ENCODE peak calls at places on chromosomes 11 and 22, in five cellular contexts. One of them, this sample, is unnamed. For H3K27me3 and H3K4me1, the result is how much of the 10 kb centered on the place peaks cover.

GRCh38 chr22:37353839-37354238 is 71.5 kb downstream of the CYTH4 start:
- DNase-seq in CD8-positive, alpha-beta T cell: no peak
- DNase-seq in Caco-2: no peak
- DNase-seq in breast epithelium: no peak
- DNase-seq in hepatocyte: no peak
- DNase-seq in this sample: no peak

GRCh38 chr11:67404515-67405195 is 772 bp downstream of the TBC1D10C start:
- DNase-seq in CD8-positive, alpha-beta T cell: peak
- DNase-seq in Caco-2: no peak
- DNase-seq in breast epithelium: no peak
- DNase-seq in hepatocyte: no peak
- DNase-seq in this sample: peak

GRCh38 chr11:71250512-71251158 is 1.7 kb downstream of the SHANK2 start:
- DNase-seq in CD8-positive, alpha-beta T cell: no peak
- DNase-seq in Caco-2: no peak
- DNase-seq in breast epithelium: peak
- DNase-seq in hepatocyte: no peak
- DNase-seq in this sample: peak

GRCh38 chr11:24679686-24680318 is 182.9 kb downstream of the LUZP2 start:
- DNase-seq in CD8-positive, alpha-beta T cell: no peak
- DNase-seq in Caco-2: no peak
- DNase-seq in breast epithelium: no peak
- DNase-seq in hepatocyte: no peak
- DNase-seq in this sample: no peak

GRCh38 chr11:23727821-23728220 is 769.0 kb upstream of the LUZP2 start:
- DNase-seq in CD8-positive, alpha-beta T cell: no peak
- DNase-seq in Caco-2: no peak
- DNase-seq in breast epithelium: no peak
- DNase-seq in hepatocyte: peak
- DNase-seq in this sample: no peak

GRCh38 chr11:106280041-106280440 is 202.6 kb downstream of the AASDHPPT start:
- DNase-seq in CD8-positive, alpha-beta T cell: no peak
- DNase-seq in Caco-2: no peak
- DNase-seq in breast epithelium: no peak
- DNase-seq in hepatocyte: no peak
- DNase-seq in this sample: no peak

GRCh38 chr11:28566643-28567042 is 458.5 kb downstream of the METTL15 start:
- DNase-seq in CD8-positive, alpha-beta T cell: no peak
- DNase-seq in Caco-2: peak
- DNase-seq in breast epithelium: no peak
- DNase-seq in hepatocyte: peak
- DNase-seq in this sample: no peak

GRCh38 chr11:35282226-35282882 is 137.0 kb downstream of the SLC1A2 start:
- DNase-seq in CD8-positive, alpha-beta T cell: no peak
- DNase-seq in Caco-2: no peak
- DNase-seq in breast epithelium: no peak
- DNase-seq in hepatocyte: peak
- DNase-seq in this sample: no peak

GRCh38 chr11:113997473-113997872 is 22.6 kb downstream of the HTR3A start:
- DNase-seq in CD8-positive, alpha-beta T cell: no peak
- DNase-seq in Caco-2: no peak
- DNase-seq in breast epithelium: no peak
- DNase-seq in hepatocyte: no peak
- DNase-seq in this sample: no peak
- H3K27me3 ChIP-seq in CD8-positive, alpha-beta T cell: under half
- H3K27me3 ChIP-seq in Caco-2: under half
- H3K27me3 ChIP-seq in breast epithelium: under half
- H3K27me3 ChIP-seq in hepatocyte: under half
- H3K27me3 ChIP-seq in this sample: under half

DNA sequence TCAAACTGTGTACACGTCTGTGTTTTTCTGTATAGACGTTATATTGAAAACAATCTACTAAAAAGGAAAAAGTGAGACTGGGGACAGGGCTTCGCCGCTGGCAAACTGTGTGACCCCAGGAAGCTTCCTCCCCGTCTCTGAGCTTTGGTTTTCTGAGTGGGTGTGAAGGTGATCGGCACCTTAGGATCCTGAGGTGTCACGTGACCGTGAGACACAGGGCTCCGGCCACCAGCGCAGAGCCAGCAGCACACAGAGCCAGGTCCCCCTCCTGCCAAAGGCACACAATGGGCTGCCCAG is 32.0 kb downstream of the KIAA0930 start:
- DNase-seq in CD8-positive, alpha-beta T cell: no peak
- DNase-seq in Caco-2: no peak
- DNase-seq in breast epithelium: no peak
- DNase-seq in hepatocyte: no peak
- DNase-seq in this sample: no peak
- H3K4me1 ChIP-seq in CD8-positive, alpha-beta T cell: under half
- H3K4me1 ChIP-seq in Caco-2: under half
- H3K4me1 ChIP-seq in breast epithelium: under half
- H3K4me1 ChIP-seq in hepatocyte: under half
- H3K4me1 ChIP-seq in this sample: under half

DNA sequence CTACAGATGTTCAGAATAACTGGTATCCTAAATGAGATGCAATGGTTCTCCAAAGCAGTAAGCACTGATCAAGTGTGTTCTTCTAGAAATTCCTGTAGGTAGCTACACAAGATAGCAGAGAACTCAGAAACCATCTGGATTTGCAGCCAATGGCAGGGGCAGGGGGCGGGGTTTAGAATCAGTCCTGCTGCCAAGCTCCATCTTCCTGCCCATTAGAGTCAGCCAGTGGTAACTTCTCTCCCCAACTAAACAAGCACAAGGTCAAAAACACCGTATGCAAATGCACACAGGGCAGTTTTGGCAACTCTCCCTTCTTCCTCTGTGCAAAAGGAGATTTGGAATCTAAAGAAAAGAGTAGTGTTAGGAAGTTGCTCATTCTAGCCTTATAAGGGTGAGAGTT is 237.5 kb upstream of the CCDC90B start:
- DNase-seq in CD8-positive, alpha-beta T cell: no peak
- DNase-seq in Caco-2: peak
- DNase-seq in breast epithelium: no peak
- DNase-seq in hepatocyte: no peak
- DNase-seq in this sample: no peak
- H3K4me3 ChIP-seq in CD8-positive, alpha-beta T cell: no peak
- H3K4me3 ChIP-seq in Caco-2: no peak
- H3K4me3 ChIP-seq in breast epithelium: no peak
- H3K4me3 ChIP-seq in hepatocyte: no peak
- H3K4me3 ChIP-seq in this sample: no peak

DNA sequence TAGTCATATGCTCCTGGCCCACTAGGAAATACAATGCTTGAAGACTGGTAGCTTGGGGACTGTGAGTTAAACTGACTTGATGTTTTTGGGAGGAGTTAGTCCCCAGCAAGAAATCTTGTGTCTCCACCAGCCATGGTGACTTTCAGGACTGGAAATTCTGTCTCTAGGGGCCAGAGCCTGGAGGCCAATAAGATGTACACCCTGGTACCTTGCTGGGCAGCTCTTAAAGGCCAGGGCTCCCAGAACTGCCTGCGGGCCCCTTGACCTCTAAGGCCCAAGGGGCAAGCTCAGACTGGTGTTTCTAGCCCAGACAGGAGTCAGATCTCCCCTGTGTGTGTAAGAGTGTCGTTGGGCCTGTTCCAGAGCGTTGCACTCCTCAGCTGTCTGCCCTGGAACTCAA is 128.7 kb upstream of the C11orf58 start:
- DNase-seq in CD8-positive, alpha-beta T cell: no peak
- DNase-seq in Caco-2: no peak
- DNase-seq in breast epithelium: no peak
- DNase-seq in hepatocyte: no peak
- DNase-seq in this sample: no peak
- H3K27me3 ChIP-seq in CD8-positive, alpha-beta T cell: under half
- H3K27me3 ChIP-seq in Caco-2: under half
- H3K27me3 ChIP-seq in breast epithelium: half or more
- H3K27me3 ChIP-seq in hepatocyte: under half
- H3K27me3 ChIP-seq in this sample: under half

GRCh38 chr11:57644748-57645715 is 4.7 kb downstream of the YPEL4 start:
- DNase-seq in CD8-positive, alpha-beta T cell: peak
- DNase-seq in Caco-2: peak
- DNase-seq in breast epithelium: peak
- DNase-seq in hepatocyte: peak
- DNase-seq in this sample: peak

GRCh38 chr11:57645716-57646085 is 4.0 kb downstream of the YPEL4 start:
- DNase-seq in CD8-positive, alpha-beta T cell: no peak
- DNase-seq in Caco-2: no peak
- DNase-seq in breast epithelium: no peak
- DNase-seq in hepatocyte: no peak
- DNase-seq in this sample: no peak

GRCh38 chr11:57646756-57647303 is 2.9 kb downstream of the YPEL4 start:
- DNase-seq in CD8-positive, alpha-beta T cell: no peak
- DNase-seq in Caco-2: no peak
- DNase-seq in breast epithelium: no peak
- DNase-seq in hepatocyte: peak
- DNase-seq in this sample: peak

GRCh38 chr11:57647368-57647767 is 2.3 kb downstream of the YPEL4 start:
- DNase-seq in CD8-positive, alpha-beta T cell: no peak
- DNase-seq in Caco-2: no peak
- DNase-seq in breast epithelium: no peak
- DNase-seq in hepatocyte: no peak
- DNase-seq in this sample: no peak

GRCh38 chr11:57646221-57646620 is 3.5 kb downstream of the YPEL4 start:
- DNase-seq in CD8-positive, alpha-beta T cell: no peak
- DNase-seq in Caco-2: no peak
- DNase-seq in breast epithelium: no peak
- DNase-seq in hepatocyte: no peak
- DNase-seq in this sample: peak
- H3K4me1 ChIP-seq in CD8-positive, alpha-beta T cell: under half
- H3K4me1 ChIP-seq in Caco-2: under half
- H3K4me1 ChIP-seq in breast epithelium: under half
- H3K4me1 ChIP-seq in hepatocyte: half or more
- H3K4me1 ChIP-seq in this sample: half or more

This sample was measured in upper lobe of left lung.